ENCODE peak calls at places on chromosomes 7 and 10, in nine cellular contexts. I, S, C, U, B, T, G, Q and A are unnamed samples.

GRCh38 chr10:104488046-104488832 is 134.6 kb downstream of the CFAP58 start:
- DNase-seq in I (no peak), S (no peak), C (no peak), U (no peak), B (no peak), T (no peak), G (no peak), Q (no peak), A (no peak)

GRCh38 chr10:121084675-121085070 is 233.5 kb downstream of the WDR11 start:
- DNase-seq in I (no peak), S (no peak), C (no peak), U (no peak), B (no peak), T (no peak), G (no peak), Q (no peak), A (no peak)

GRCh38 chr10:101467286-101467770 is 113.4 kb downstream of the BTRC start:
- DNase-seq in I (no peak), S (peak), C (peak), U (no peak), B (no peak), T (peak), G (no peak), Q (no peak), A (no peak)

GRCh38 chr10:4017336-4017735 is 232.3 kb upstream of the KLF6 start:
- DNase-seq in I (no peak), S (no peak), C (no peak), U (no peak), B (no peak), T (no peak), G (no peak), Q (no peak), A (no peak)

GRCh38 chr7:112414855-112415490 is 35.3 kb upstream of the IFRD1 start:
- DNase-seq in I (no peak), S (no peak), C (peak), U (no peak), B (no peak), T (peak), G (no peak), Q (no peak), A (no peak)

GRCh38 chr7:134533288-134533771 is 6.0 kb downstream of the AKR1B10 start:
- DNase-seq in I (no peak), S (no peak), C (no peak), U (no peak), B (no peak), T (no peak), G (no peak), Q (no peak), A (no peak)

GRCh38 chr10:3123571-3124411 is 48.8 kb downstream of the PITRM1 start:
- DNase-seq in I (no peak), S (no peak), C (no peak), U (no peak), B (no peak), T (no peak), G (no peak), Q (no peak), A (no peak)

GRCh38 chr10:2212196-2212719 is 474.9 kb upstream of the ADARB2 start:
- DNase-seq in I (no peak), S (no peak), C (no peak), U (no peak), B (no peak), T (no peak), G (no peak), Q (no peak), A (no peak)

DNA sequence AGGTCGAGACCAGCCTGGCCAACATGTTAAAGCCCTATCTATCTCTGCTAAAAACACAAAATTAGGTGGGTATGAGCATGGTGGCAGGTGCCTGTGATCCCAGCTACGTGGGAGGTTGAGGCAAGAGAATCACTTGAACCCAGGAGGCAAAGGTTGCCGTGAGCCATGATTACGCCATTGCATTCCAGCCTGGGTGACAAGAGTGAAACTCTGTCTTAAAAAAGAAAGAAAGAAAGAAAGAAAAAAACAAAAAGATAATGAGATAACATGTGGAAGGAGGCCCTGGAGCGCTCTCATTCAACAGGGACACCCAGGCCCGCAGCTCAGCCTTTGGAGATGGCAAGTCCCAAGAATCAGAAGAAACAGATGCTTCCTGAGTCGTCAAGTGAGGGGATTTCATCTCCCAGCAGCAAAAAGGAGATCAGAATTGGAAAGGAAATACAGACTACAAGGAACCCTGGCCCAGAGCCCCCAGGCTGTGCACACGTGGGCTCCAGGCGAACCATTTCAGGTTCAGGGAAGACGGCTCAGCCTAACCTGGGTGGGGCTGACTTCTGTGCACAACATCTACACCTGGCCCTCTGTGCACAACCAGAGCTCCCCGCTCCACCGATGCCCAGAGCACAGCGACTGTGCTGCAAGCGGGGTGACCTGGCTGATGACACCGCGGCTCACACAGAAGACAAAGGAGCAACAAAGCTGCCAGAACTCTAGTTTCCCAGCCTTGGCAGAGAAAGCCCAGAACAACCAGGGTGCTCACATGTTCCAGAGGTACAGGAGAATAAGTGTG is 33.2 kb downstream of the GNA12 start:
- DNase-seq in I (no peak), S (no peak), C (no peak), U (no peak), B (no peak), T (no peak), G (peak), Q (no peak), A (no peak)
- H3K4me3 ChIP-seq in I (no peak), S (no peak), C (no peak), U (no peak), B (no peak), T (no peak), G (no peak), Q (no peak), A (no peak)

GRCh38 chr10:109277456-109277855 is 645.9 kb downstream of the XPNPEP1 start:
- DNase-seq in I (no peak), S (no peak), C (no peak), U (no peak), B (no peak), T (no peak), G (no peak), Q (no peak), A (no peak)

GRCh38 chr10:109280837-109281236 is 642.5 kb downstream of the XPNPEP1 start:
- DNase-seq in I (no peak), S (no peak), C (no peak), U (no peak), B (no peak), T (no peak), G (no peak), Q (no peak), A (no peak)

GRCh38 chr10:109281347-109281746 is 642.0 kb downstream of the XPNPEP1 start:
- DNase-seq in I (no peak), S (no peak), C (no peak), U (no peak), B (no peak), T (no peak), G (no peak), Q (no peak), A (no peak)

GRCh38 chr10:109274681-109275080 is 648.6 kb downstream of the XPNPEP1 start:
- DNase-seq in I (no peak), S (no peak), C (no peak), U (no peak), B (no peak), T (no peak), G (no peak), Q (no peak), A (no peak)

GRCh38 chr10:109275970-109276369 is 647.3 kb downstream of the XPNPEP1 start:
- DNase-seq in I (no peak), S (no peak), C (no peak), U (no peak), B (no peak), T (no peak), G (no peak), Q (no peak), A (no peak)
- TF ChIP-seq EP300 in I (no peak), S (no peak), C (no peak), U (no peak), B (no peak), T (no peak), G (no peak), Q (no peak), A (no peak)

DNA sequence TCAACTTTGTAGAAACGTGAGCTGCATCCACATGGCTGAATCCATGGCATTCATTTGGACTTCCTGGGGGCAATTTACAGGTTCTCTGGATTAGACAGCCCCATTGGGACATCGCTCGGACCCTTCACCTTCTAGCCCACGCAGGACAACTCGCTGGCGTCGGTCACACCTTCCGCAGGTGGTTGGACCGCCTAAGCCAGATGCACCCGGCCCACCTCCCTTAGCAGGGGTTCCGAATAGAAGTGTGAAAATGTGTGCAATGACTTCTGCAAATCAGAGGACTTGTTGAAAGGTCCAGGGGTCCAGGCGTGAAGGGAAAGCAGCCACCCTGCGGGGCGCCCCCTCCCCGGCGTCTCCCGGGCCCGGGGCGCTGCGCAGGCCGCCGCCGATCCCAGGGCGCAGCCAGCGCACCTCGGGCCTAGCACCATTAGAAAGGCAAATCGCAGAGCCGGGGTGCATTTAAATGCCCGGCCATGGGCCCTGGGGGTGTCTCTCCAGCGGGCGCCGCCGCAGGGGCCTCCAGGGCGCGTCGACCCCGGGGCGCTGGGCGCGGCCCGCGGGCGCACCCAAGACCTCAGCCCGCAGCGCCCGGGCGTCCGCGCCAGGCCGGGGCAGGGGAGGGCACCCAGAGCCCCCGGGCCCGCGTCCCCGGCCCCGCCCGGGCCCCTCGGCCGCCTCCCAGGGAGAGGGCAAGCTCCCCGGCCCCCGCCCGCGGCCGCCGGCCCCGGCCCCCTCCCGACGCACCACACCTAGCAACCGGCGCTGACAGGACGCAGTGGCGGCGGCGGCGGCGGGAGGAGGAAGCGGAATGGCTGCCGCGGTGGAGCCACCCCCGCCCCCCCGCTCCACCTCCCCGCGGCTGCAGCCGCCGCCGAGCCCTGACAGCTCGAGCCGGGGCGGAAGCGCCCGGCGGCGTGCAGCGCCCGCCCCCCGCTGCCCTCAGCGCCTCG is 1.2 kb downstream of the JAZF1 start:
- DNase-seq in I (peak), S (no peak), C (peak), U (no peak), B (no peak), T (peak), G (peak), Q (peak), A (peak)
- H3K4me3 ChIP-seq in I (peak), S (no peak), C (peak), U (peak), B (peak), T (peak), G (peak), Q (peak), A (peak)

GRCh38 chr10:114420811-114421485 is 16.6 kb upstream of the AFAP1L2 start:
- DNase-seq in I (no peak), S (no peak), C (no peak), U (no peak), B (no peak), T (no peak), G (no peak), Q (no peak), A (no peak)
- TF ChIP-seq EP300 in I (no peak), S (no peak), C (no peak), U (no peak), B (no peak), T (no peak), G (no peak), Q (no peak), A (no peak)

DNA sequence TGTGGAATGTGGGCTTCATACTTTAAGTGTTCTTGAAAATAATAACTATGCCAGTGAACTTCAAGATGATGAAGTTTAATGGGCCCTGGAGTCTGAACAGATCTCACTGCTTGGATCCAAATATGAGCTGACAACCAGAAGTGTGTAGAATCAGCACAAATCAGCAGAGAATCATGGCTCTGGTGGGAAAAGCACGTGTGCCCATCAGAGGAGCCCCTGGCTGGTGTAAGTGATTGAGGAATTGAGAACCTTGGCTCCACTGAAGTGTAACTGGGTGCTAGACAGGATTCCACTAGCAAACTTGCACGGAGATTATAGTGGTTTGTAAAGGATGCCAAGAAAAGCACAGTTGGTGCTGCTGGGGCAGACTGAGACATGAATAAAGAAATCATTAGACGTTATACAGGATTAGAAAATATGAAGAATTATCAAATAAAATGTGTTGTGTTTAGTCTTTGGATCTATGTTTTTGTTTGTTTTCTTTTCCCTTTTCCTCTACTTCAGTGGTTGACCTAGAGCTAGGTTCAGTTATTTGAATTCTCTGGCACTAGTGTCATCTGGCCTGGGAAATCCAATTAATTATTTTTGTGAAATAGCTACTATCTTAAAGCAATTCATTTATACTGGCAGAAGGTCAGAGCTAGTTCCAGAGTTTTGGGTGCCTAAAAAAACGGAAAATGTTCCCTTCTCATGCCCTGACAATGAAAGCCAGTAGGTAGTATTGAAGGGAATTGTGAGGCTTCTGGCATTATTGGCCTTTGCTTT is 175.7 kb upstream of the MEOX2 start:
- DNase-seq in I (no peak), S (no peak), C (no peak), U (no peak), B (no peak), T (no peak), G (no peak), Q (no peak), A (no peak)
- H3K4me3 ChIP-seq in I (no peak), S (no peak), C (no peak), U (no peak), B (no peak), T (no peak), G (no peak), Q (no peak), A (no peak)

DNA sequence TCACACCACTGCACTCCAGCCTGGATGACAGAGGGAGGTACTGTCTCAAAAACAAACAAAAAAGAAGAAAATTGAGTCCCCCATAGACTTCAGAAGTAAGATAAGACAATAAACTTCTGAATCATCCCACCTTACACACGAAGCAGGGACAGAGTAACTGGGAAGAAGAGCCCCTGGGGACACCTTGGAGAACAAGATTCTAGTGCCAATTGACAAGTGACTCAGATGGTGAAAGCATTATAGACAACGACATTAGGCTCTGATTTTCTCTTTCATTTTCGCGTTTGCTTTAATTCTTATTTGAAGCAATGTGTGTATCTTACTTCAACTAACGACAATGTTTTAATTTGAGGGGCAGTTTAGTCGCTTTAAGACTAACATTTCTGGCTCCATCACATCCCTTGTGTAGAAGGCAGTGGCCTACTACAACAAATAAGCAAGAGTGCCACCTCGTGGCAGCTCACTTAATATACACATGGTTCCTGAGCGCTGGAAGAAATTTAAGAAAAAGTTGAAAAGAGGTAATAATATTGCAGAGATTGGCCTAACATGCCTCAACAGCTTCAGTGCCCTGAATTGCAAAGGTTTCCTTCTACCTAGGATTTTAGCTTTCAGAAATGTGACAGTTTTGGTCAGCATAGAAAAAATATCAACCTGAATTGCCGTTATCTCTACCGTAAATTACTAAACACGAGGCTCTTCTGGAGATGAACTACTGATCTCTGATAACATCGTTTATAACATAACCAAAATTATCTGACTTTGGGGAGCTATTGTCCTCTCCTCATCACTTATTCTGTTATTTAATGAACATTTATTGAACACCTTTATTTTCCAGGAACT is 36.7 kb downstream of the ASNS start:
- DNase-seq in I (peak), S (peak), C (peak), U (no peak), B (no peak), T (peak), G (peak), Q (peak), A (peak)
- TF ChIP-seq EP300 in I (no peak), S (no peak), C (no peak), U (no peak), B (no peak), T (no peak), G (no peak), Q (no peak), A (no peak)

GRCh38 chr10:52314007-52314821 is at the start of gene DKK1:
- DNase-seq in I (peak), S (no peak), C (no peak), U (no peak), B (peak), T (peak), G (peak), Q (peak), A (no peak)
- H3K4me3 ChIP-seq in I (peak), S (no peak), C (no peak), U (peak), B (peak), T (peak), G (peak), Q (peak), A (peak)

GRCh38 chr7:1045727-1046063 is 1.3 kb downstream of the GPR146 start:
- DNase-seq in I (no peak), S (no peak), C (no peak), U (no peak), B (no peak), T (no peak), G (no peak), Q (no peak), A (peak)
- TF ChIP-seq EP300 in I (no peak), S (no peak), C (no peak), U (no peak), B (no peak), T (no peak), G (no peak), Q (no peak), A (no peak)